ENCODE peak calls at places on chromosomes 7 and 10, in four cellular contexts. Z is stimulated activated CD8-positive, alpha-beta memory T cell treated with anti-CD3 and anti-CD28 coated beads, Interleukin-2, amount 100 ng/mL, for 1 hour; F is endothelial cell; D is fibroblast of mammary gland. O is an unnamed sample.

GRCh38 chr7:85103352-85103751 is 83.5 kb downstream of the SEMA3D start:
- DNase-seq in Z (no peak), F (no peak), D (peak; percentile 47), O (no peak)

GRCh38 chr10:113087082-113088029 is 137.3 kb downstream of the TCF7L2 start:
- DNase-seq in F (peak; percentile 7), Z (no peak), D (peak; percentile 100), O (peak; percentile 99)

GRCh38 chr10:90313548-90314325 is 544.1 kb downstream of the HTR7 start:
- DNase-seq in D (peak; percentile 60), F (no peak), Z (no peak), O (peak; percentile 81)

GRCh38 chr10:97673736-97674525 is 13.1 kb downstream of the AVPI1 start:
- DNase-seq in D (peak; percentile 86), Z (no peak), F (no peak), O (peak; percentile 77)

GRCh38 chr7:42617071-42617705 is 294.7 kb downstream of the C7orf25 start:
- DNase-seq in D (no peak), F (no peak), Z (no peak), O (no peak)

GRCh38 chr10:77636286-77636966 is 1.2 kb downstream of the KCNMA1 start:
- DNase-seq in D (no peak), Z (no peak), F (no peak), O (no peak)

GRCh38 chr7:134695321-134695860 is 48.7 kb downstream of the BPGM start:
- DNase-seq in F (no peak), Z (no peak), D (peak; percentile 78), O (peak; percentile 61)

GRCh38 chr10:46311501-46311951 is 24.7 kb downstream of the ANTXRL start:
- DNase-seq in Z (no peak), F (no peak), D (no peak), O (no peak)

GRCh38 chr7:143410523-143411004 is 1.9 kb upstream of the EPHA1 start:
- DNase-seq in D (peak; percentile 81), Z (no peak), F (no peak), O (peak; percentile 53)

GRCh38 chr7:63968629-63969028 is 30.0 kb upstream of the ZNF722 start:
- DNase-seq in F (no peak), D (no peak), Z (no peak), O (no peak)

GRCh38 chr7:27095050-27095896 is 527 bp downstream of the HOXA1 start:
- DNase-seq in F (no peak), D (no peak), Z (no peak), O (no peak)

GRCh38 chr7:82694020-82694419 is 250.4 kb upstream of the CACNA2D1 start:
- DNase-seq in D (no peak), Z (no peak), F (no peak), O (no peak)

GRCh38 chr7:81482600-81483186 is 287.2 kb downstream of the HGF start:
- DNase-seq in D (peak; percentile 56), F (no peak), Z (no peak), O (peak; percentile 51)

GRCh38 chr10:12841426-12841825 is 160.1 kb downstream of the CCDC3 start:
- DNase-seq in Z (no peak), F (no peak), D (no peak), O (no peak)

GRCh38 chr10:89352039-89352597 is 24.3 kb downstream of the IFIT3 start:
- DNase-seq in Z (no peak), F (no peak), D (peak; percentile 99), O (peak; percentile 96)

GRCh38 chr10:79112898-79113431 is 44.2 kb downstream of the ZMIZ1 start:
- DNase-seq in F (no peak), D (peak; percentile 90), Z (no peak), O (peak; percentile 81)

GRCh38 chr7:4871930-4872675 is 10.3 kb upstream of the PAPOLB start:
- DNase-seq in Z (no peak), D (no peak), F (no peak), O (peak; percentile 42)

GRCh38 chr7:157516311-157516710 is 179.5 kb downstream of the DNAJB6 start:
- DNase-seq in Z (no peak), F (no peak), D (no peak), O (no peak)

GRCh38 chr10:31771345-31771831 is 157.2 kb downstream of the ARHGAP12 start:
- DNase-seq in D (peak; percentile 88), Z (no peak), F (no peak), O (peak; percentile 30)

GRCh38 chr10:12470719-12471118 is 121.4 kb downstream of the CAMK1D start:
- DNase-seq in D (no peak), Z (no peak), F (no peak), O (no peak)

GRCh38 chr10:93947055-93947454 is 46.7 kb upstream of the PLCE1 start:
- DNase-seq in F (no peak), Z (no peak), D (peak; percentile 45), O (peak; percentile 25)

GRCh38 chr7:2032030-2032875 is 200.5 kb downstream of the MAD1L1 start:
- DNase-seq in Z (no peak), F (no peak), D (peak; percentile 39), O (peak; percentile 30)

GRCh38 chr7:3043544-3044395 is at the start of gene CARD11:
- DNase-seq in F (no peak), Z (peak; percentile 23), D (no peak), O (no peak)

GRCh38 chr7:44231088-44231487 is 30.3 kb downstream of the YKT6 start:
- DNase-seq in F (no peak), D (no peak), Z (no peak), O (no peak)

GRCh38 chr10:131312261-131312801 is 810 bp upstream of the TCERG1L start:
- DNase-seq in F (no peak), D (no peak), Z (no peak), O (no peak)

GRCh38 chr10:3783721-3784432 is 1.1 kb downstream of the KLF6 start:
- DNase-seq in F (no peak), D (peak; percentile 56), Z (no peak), O (peak; percentile 90)

GRCh38 chr10:112899396-112900065 is 50.5 kb upstream of the TCF7L2 start:
- DNase-seq in F (no peak), Z (no peak), D (no peak), O (no peak)

GRCh38 chr7:29609162-29610030 is 45.8 kb downstream of the PRR15 start:
- DNase-seq in D (peak; percentile 79), F (peak; percentile 16), Z (no peak), O (peak; percentile 14)

GRCh38 chr10:129063212-129063611 is 403.8 kb upstream of the MGMT start:
- DNase-seq in D (no peak), F (no peak), Z (no peak), O (no peak)

GRCh38 chr10:121813211-121813812 is 114.5 kb downstream of the ATE1 start:
- DNase-seq in D (peak; percentile 55), Z (no peak), F (no peak), O (peak; percentile 19)

GRCh38 chr7:25675789-25676474 is 447.6 kb upstream of the NPVF start:
- DNase-seq in Z (no peak), F (no peak), D (no peak), O (no peak)

GRCh38 chr7:150357771-150358427 is 10.7 kb upstream of the REPIN1 start:
- DNase-seq in D (peak; percentile 30), F (no peak), Z (no peak), O (no peak)

GRCh38 chr7:40186586-40186985 is 51.8 kb downstream of the SUGCT start:
- DNase-seq in F (no peak), D (no peak), Z (no peak), O (no peak)

GRCh38 chr7:149459201-149459539 is 1.7 kb downstream of the ZNF777 start:
- DNase-seq in Z (no peak), F (no peak), D (no peak), O (no peak)

GRCh38 chr7:156722427-156722826 is 81.9 kb downstream of the RNF32 start:
- DNase-seq in Z (no peak), F (no peak), D (peak; percentile 38), O (no peak)

GRCh38 chr10:3372284-3372683 is 199.7 kb upstream of the PITRM1 start:
- DNase-seq in D (peak; percentile 37), F (no peak), Z (no peak), O (peak; percentile 46)

GRCh38 chr10:119333146-119333792 is 125.9 kb downstream of the GRK5 start:
- DNase-seq in F (no peak), D (peak; percentile 52), Z (no peak), O (peak; percentile 71)

GRCh38 chr10:131207584-131208532 is 103.7 kb downstream of the TCERG1L start:
- DNase-seq in F (no peak), D (no peak), Z (no peak), O (no peak)

GRCh38 chr7:156034397-156034796 is 222.1 kb upstream of the SHH start:
- DNase-seq in Z (no peak), F (no peak), D (no peak), O (no peak)

O was measured in fibroblast of villous mesenchyme.